ENCODE peak calls at places on chromosome 13, in four cellular contexts. T, Y, W and U are unnamed samples. For H3K4me1, the result is how much of the 10 kb centered on the place peaks cover.

GRCh38 chr13:40629678-40630384 is 36.6 kb downstream of the FOXO1 start:
- DNase-seq in Y (no peak), T (no peak), W (peak), U (no peak)

GRCh38 chr13:44879452-44880058 is 109.7 kb downstream of the NUFIP1 start:
- DNase-seq in W (no peak), Y (peak), T (no peak), U (no peak)

GRCh38 chr13:30763786-30764440 is 28.6 kb downstream of the ALOX5AP start:
- DNase-seq in W (no peak), T (no peak), Y (peak), U (no peak)

GRCh38 chr13:32804673-32805260 is 211.5 kb upstream of the KL start:
- DNase-seq in T (no peak), W (no peak), Y (peak), U (no peak)

GRCh38 chr13:107271226-107271625 is 703.3 kb upstream of the ARGLU1 start:
- DNase-seq in T (no peak), Y (peak), W (no peak), U (no peak)

GRCh38 chr13:69856331-69856730 is 251.3 kb upstream of the ATXN8OS start:
- DNase-seq in Y (no peak), W (no peak), T (no peak), U (no peak)

GRCh38 chr13:96089749-96090239 is at the start of gene HS6ST3:
- DNase-seq in T (no peak), W (no peak), Y (no peak), U (no peak)

GRCh38 chr13:45626731-45627374 is 11.3 kb upstream of the ERICH6B start:
- DNase-seq in T (no peak), Y (no peak), W (peak), U (no peak)

GRCh38 chr13:109680288-109680687 is 106.1 kb downstream of the IRS2 start:
- DNase-seq in T (no peak), W (peak), Y (no peak), U (no peak)

GRCh38 chr13:112791662-112792440 is 102.0 kb downstream of the ATP11A start:
- DNase-seq in T (no peak), W (no peak), Y (no peak), U (no peak)

GRCh38 chr13:26042781-26043180 is 9.0 kb downstream of the SHISA2 start:
- DNase-seq in T (no peak), W (no peak), Y (no peak), U (no peak)

GRCh38 chr13:98921786-98922185 is 56.1 kb downstream of the DOCK9 start:
- DNase-seq in T (no peak), W (no peak), Y (no peak), U (no peak)
- H3K4me1 ChIP-seq in T (under half), W (under half), Y (under half), U (under half)

GRCh38 chr13:91922969-91923592 is 524.7 kb downstream of the GPC5 start:
- DNase-seq in T (no peak), Y (no peak), W (no peak), U (no peak)
- TF ChIP-seq CTCF in T (no peak), Y (no peak), W (no peak), U (no peak)

GRCh38 chr13:20773194-20774080 is at the start of gene EEF1AKMT1:
- DNase-seq in T (peak), Y (peak), W (peak), U (peak)
- TF ChIP-seq POLR2A in T (peak), Y (peak), W (peak), U (peak)

DNA sequence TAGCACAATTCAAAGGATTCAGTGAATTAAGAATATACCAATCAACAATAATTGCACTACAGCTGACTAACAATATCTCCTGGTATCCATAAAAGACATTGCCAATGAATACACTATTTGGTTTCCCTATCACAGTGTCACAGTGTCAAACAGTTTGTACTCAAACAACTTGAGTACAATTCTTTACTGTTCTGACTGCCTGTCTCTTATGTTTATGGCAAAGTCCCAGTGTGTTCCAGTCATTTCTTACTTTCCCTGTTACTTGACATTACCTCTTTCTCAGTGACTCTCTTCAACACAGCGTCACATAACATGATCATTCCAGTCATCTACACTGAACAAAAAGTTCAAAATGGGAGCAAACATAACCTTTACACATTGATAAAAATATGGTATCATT is 21.2 kb upstream of the RNASEH2B start:
- DNase-seq in T (no peak), Y (no peak), W (no peak), U (no peak)
- H3K4me1 ChIP-seq in T (under half), Y (under half), W (under half), U (under half)

DNA sequence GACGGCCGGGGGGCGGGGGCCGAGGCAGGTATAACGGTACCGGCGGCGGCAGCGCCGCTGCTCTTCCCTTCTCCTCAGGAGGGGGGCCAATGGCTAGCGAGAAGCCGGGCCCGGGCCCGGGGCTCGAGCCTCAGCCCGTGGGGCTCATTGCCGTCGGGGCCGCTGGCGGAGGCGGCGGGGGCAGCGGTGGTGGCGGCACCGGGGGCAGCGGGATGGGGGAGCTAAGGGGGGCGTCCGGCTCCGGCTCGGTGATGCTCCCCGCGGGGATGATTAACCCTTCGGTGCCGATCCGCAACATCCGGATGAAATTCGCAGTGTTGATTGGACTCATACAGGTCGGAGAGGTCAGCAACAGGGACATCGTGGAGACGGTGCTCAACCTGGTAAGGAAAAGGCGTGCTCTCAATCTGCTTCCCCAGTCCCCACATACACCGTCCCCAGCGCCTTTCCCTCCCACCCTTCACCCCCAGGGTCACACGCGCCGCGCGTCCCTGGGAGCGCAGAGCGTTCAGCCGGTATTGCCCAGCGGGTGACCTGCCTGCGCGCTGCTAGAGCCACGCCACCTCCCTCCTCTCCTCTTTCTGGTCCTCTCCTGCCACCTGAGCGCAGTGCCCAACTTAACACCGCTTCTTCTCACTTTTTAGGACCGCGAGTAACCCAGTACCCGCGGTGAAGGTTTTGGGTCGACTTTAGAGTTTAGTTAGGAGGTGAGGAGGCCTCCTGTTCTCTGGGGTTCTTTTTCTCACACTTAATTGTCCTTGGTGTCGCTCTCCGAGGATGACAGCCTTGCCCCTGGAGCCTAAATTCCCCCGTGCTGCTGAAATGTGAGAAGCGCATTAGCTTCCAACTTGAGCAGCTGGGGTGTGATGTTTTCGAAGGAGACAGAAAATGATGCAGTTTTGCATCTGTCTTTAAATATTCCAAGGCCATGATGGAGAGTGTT is 933 bp downstream of the NBEA start:
- DNase-seq in T (peak), W (no peak), Y (no peak), U (no peak)
- TF ChIP-seq CTCF in T (no peak), W (no peak), Y (no peak), U (no peak)

GRCh38 chr13:97225533-97225932 is 3.4 kb downstream of the MBNL2 start:
- DNase-seq in W (no peak), Y (no peak), T (no peak), U (no peak)

GRCh38 chr13:97224544-97225324 is 2.6 kb downstream of the MBNL2 start:
- DNase-seq in W (no peak), T (no peak), Y (peak), U (peak)

GRCh38 chr13:97222934-97223710 is 989 bp downstream of the MBNL2 start:
- DNase-seq in T (no peak), Y (no peak), W (no peak), U (no peak)

GRCh38 chr13:97221989-97222700 is at the start of gene MBNL2:
- DNase-seq in T (peak), Y (peak), W (peak), U (peak)

DNA sequence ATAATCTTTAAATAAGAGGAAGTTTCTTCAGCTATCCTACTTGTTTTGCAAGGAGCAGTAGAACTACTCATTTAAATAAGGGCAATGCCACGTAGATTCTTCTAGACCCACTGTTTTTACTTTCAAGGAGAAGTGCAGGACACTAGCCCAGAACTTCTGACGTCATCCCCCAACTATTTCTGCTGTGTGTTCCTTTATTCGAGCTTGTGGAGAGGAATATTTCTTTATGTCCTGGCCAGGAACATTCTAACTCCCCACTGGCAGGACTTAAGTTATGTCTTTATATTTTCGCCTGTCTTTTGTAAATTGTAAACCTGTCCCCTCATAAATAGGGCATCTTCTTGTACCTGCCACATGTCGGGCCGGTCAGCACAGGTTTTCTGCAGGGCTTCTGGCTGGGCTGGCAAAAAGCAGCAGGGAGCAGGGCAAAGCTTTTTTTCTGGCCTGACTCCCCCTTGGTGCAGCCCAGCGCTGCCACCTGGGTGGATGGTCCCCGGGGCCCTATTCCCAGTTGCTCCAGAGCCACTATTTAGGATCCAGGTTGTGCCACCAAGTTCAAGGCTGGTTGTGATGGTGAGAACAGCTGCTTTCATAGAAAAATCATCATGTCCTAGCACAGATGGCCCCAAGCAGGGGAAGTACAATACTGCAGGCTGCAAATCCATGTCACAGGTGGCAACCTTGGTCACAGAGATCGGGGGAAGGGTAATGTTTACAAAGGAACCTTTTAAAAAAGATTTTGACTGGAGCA is 1.8 kb downstream of the MBNL2 start:
- DNase-seq in W (no peak), Y (peak), T (peak), U (no peak)
- TF ChIP-seq POLR2A in W (no peak), Y (peak), T (no peak), U (peak)

GRCh38 chr13:105276571-105276970 is 1258.9 kb downstream of the EFNB2 start:
- DNase-seq in Y (no peak), W (no peak), T (no peak), U (no peak)

GRCh38 chr13:105272660-105273631 is 1262.5 kb downstream of the EFNB2 start:
- DNase-seq in Y (no peak), W (no peak), T (no peak), U (no peak)

GRCh38 chr13:105273665-105274222 is 1261.7 kb downstream of the EFNB2 start:
- DNase-seq in W (no peak), Y (no peak), T (no peak), U (no peak)

DNA sequence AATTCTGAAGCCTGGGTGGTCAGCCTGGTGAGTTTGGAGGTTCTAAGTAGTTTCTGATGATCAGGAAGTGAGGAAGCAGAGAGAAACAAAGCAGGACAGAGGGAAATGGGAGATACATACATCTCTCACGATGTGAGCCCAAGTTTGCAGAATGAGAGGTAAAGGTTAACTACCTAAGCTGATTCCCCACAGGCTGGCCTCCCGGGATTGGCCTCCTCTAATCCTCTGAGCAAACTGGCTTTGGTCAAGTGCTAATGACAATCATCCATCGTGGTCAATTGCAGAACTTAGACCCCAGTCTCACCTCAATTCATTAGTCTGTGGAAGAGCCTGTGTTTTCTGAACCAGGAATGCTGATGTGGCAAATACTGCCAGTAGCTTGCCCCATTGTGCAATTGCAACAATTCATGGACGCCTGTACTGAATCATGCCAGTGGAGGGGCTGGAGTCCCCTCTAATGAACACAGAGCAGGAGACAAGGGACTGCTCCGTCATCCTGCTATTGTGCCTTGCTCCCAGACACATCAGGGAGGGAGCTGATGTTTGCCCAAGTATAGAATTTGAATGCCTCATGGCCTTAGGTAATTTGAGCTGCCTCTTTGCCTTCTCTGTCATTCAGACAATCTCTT is 1256.6 kb downstream of the EFNB2 start:
- DNase-seq in T (no peak), Y (no peak), W (no peak), U (no peak)
- H3K4me1 ChIP-seq in T (under half), Y (under half), W (under half), U (under half)